ENCODE peak calls at places on chromosomes 3 and 15, in nine cellular contexts. One of them, this sample, is unnamed.

GRCh38 chr3:177197934-177198484 is 727 bp upstream of the TBL1XR1 start:
- DNase-seq in right lobe of liver: no peak
- DNase-seq in neuronal stem cell: no peak
- DNase-seq in mesenchymal stem cell: peak; percentile 28
- DNase-seq in ovary: no peak
- DNase-seq in cardiac muscle cell: no peak
- DNase-seq in right atrium auricular region: no peak
- DNase-seq in HCT116: no peak
- DNase-seq in CD4-positive, alpha-beta memory T cell: no peak
- DNase-seq in this sample: no peak

GRCh38 chr3:43497405-43497804 is 124.4 kb downstream of the ANO10 start:
- DNase-seq in right lobe of liver: no peak
- DNase-seq in neuronal stem cell: no peak
- DNase-seq in mesenchymal stem cell: no peak
- DNase-seq in ovary: no peak
- DNase-seq in cardiac muscle cell: no peak
- DNase-seq in right atrium auricular region: no peak
- DNase-seq in HCT116: no peak
- DNase-seq in CD4-positive, alpha-beta memory T cell: no peak
- DNase-seq in this sample: no peak

GRCh38 chr3:9078561-9079240 is 115.4 kb upstream of the RAD18 start:
- DNase-seq in right lobe of liver: no peak
- DNase-seq in neuronal stem cell: no peak
- DNase-seq in mesenchymal stem cell: no peak
- DNase-seq in ovary: no peak
- DNase-seq in cardiac muscle cell: no peak
- DNase-seq in right atrium auricular region: no peak
- DNase-seq in HCT116: peak; percentile 3
- DNase-seq in CD4-positive, alpha-beta memory T cell: no peak
- DNase-seq in this sample: no peak

GRCh38 chr15:88803241-88803919 is at the start of gene ACAN:
- DNase-seq in right lobe of liver: no peak
- DNase-seq in neuronal stem cell: peak; percentile 57
- DNase-seq in mesenchymal stem cell: no peak
- DNase-seq in ovary: no peak
- DNase-seq in cardiac muscle cell: no peak
- DNase-seq in right atrium auricular region: no peak
- DNase-seq in HCT116: no peak
- DNase-seq in CD4-positive, alpha-beta memory T cell: no peak
- DNase-seq in this sample: no peak

GRCh38 chr15:57373882-57374276 is 2.4 kb upstream of the CGNL1 start:
- DNase-seq in right lobe of liver: no peak
- DNase-seq in neuronal stem cell: no peak
- DNase-seq in mesenchymal stem cell: no peak
- DNase-seq in ovary: no peak
- DNase-seq in cardiac muscle cell: no peak
- DNase-seq in right atrium auricular region: no peak
- DNase-seq in HCT116: no peak
- DNase-seq in CD4-positive, alpha-beta memory T cell: no peak
- DNase-seq in this sample: no peak

GRCh38 chr15:58392141-58392540 is 39.6 kb upstream of the LIPC start:
- DNase-seq in right lobe of liver: no peak
- DNase-seq in neuronal stem cell: no peak
- DNase-seq in mesenchymal stem cell: no peak
- DNase-seq in ovary: no peak
- DNase-seq in cardiac muscle cell: no peak
- DNase-seq in right atrium auricular region: no peak
- DNase-seq in HCT116: no peak
- DNase-seq in CD4-positive, alpha-beta memory T cell: no peak
- DNase-seq in this sample: no peak

GRCh38 chr3:147414369-147415135 is 5.4 kb downstream of the ZIC1 start:
- DNase-seq in right lobe of liver: no peak
- DNase-seq in neuronal stem cell: no peak
- DNase-seq in mesenchymal stem cell: no peak
- DNase-seq in ovary: no peak
- DNase-seq in cardiac muscle cell: no peak
- DNase-seq in right atrium auricular region: no peak
- DNase-seq in HCT116: no peak
- DNase-seq in CD4-positive, alpha-beta memory T cell: no peak
- DNase-seq in this sample: no peak

GRCh38 chr3:158200973-158201372 is 91.1 kb downstream of the RSRC1 start:
- DNase-seq in right lobe of liver: no peak
- DNase-seq in neuronal stem cell: no peak
- DNase-seq in mesenchymal stem cell: peak; percentile 3
- DNase-seq in ovary: no peak
- DNase-seq in cardiac muscle cell: no peak
- DNase-seq in right atrium auricular region: no peak
- DNase-seq in HCT116: no peak
- DNase-seq in CD4-positive, alpha-beta memory T cell: no peak
- DNase-seq in this sample: no peak

GRCh38 chr15:32029862-32030781 is at the start of gene CHRNA7:
- DNase-seq in right lobe of liver: peak; percentile 65
- DNase-seq in neuronal stem cell: peak; percentile 71
- DNase-seq in mesenchymal stem cell: peak; percentile 19
- DNase-seq in ovary: peak; percentile 77
- DNase-seq in cardiac muscle cell: peak; percentile 43
- DNase-seq in right atrium auricular region: peak; percentile 60
- DNase-seq in HCT116: peak; percentile 33
- DNase-seq in CD4-positive, alpha-beta memory T cell: no peak
- DNase-seq in this sample: peak; percentile 46

GRCh38 chr15:68812069-68812468 is 8.6 kb downstream of the ANP32A start:
- DNase-seq in right lobe of liver: no peak
- DNase-seq in neuronal stem cell: no peak
- DNase-seq in mesenchymal stem cell: no peak
- DNase-seq in ovary: no peak
- DNase-seq in cardiac muscle cell: no peak
- DNase-seq in right atrium auricular region: peak; percentile 43
- DNase-seq in HCT116: no peak
- DNase-seq in CD4-positive, alpha-beta memory T cell: no peak
- DNase-seq in this sample: no peak

GRCh38 chr3:172280406-172281051 is 167.7 kb downstream of the GHSR start:
- DNase-seq in right lobe of liver: no peak
- DNase-seq in neuronal stem cell: no peak
- DNase-seq in mesenchymal stem cell: peak; percentile 86
- DNase-seq in ovary: no peak
- DNase-seq in cardiac muscle cell: peak; percentile 79
- DNase-seq in right atrium auricular region: no peak
- DNase-seq in HCT116: no peak
- DNase-seq in CD4-positive, alpha-beta memory T cell: no peak
- DNase-seq in this sample: no peak

GRCh38 chr3:124053871-124054270 is 61.9 kb upstream of the ROPN1 start:
- DNase-seq in right lobe of liver: no peak
- DNase-seq in neuronal stem cell: no peak
- DNase-seq in mesenchymal stem cell: no peak
- DNase-seq in ovary: no peak
- DNase-seq in cardiac muscle cell: no peak
- DNase-seq in right atrium auricular region: no peak
- DNase-seq in HCT116: no peak
- DNase-seq in CD4-positive, alpha-beta memory T cell: no peak
- DNase-seq in this sample: no peak

GRCh38 chr15:74838746-74839525 is 4.0 kb downstream of the ULK3 start:
- DNase-seq in right lobe of liver: no peak
- DNase-seq in neuronal stem cell: no peak
- DNase-seq in mesenchymal stem cell: no peak
- DNase-seq in ovary: no peak
- DNase-seq in cardiac muscle cell: no peak
- DNase-seq in right atrium auricular region: no peak
- DNase-seq in HCT116: no peak
- DNase-seq in CD4-positive, alpha-beta memory T cell: no peak
- DNase-seq in this sample: no peak

DNA sequence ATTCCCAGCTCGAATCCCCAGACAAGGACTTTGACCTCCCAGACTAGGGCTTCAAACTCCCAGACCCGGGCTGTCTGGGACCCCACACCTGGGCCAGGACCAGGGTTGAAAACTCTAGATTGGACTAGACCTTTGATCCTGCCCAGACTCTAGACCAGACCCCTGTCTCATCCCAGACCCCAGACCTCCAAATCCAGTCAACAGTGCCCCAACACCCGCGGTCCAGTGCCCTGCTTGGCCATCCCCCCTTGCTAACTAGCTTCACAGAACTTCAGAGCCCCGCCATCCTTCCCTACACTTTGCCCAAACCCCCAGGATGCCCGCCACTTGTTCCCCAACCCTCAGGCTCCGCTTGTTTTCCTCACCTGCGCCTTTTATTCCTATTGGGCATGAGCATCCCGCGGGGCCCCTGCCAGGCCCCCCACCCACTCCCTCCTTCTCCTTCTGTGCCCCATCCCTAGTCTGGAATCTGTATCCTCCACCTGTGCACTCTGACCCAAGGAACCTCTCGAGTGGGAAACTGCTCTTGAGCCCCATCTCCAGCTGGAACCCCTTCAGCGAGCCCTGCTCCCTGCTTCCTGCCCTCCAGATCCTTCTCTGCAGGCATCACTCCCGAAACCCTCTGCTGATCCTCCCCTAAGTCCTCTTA is 604 bp downstream of the GNAI2 start:
- DNase-seq in right lobe of liver: no peak
- DNase-seq in neuronal stem cell: no peak
- DNase-seq in mesenchymal stem cell: no peak
- DNase-seq in ovary: no peak
- DNase-seq in cardiac muscle cell: no peak
- DNase-seq in right atrium auricular region: no peak
- DNase-seq in HCT116: no peak
- DNase-seq in CD4-positive, alpha-beta memory T cell: no peak
- DNase-seq in this sample: peak; percentile 40
- H3K4me1 ChIP-seq in right lobe of liver: peaks cover 35% of the 10 kb centered on the region
- H3K4me1 ChIP-seq in neuronal stem cell: peaks cover 44% of the 10 kb centered on the region
- H3K4me1 ChIP-seq in mesenchymal stem cell: peaks cover 34% of the 10 kb centered on the region
- H3K4me1 ChIP-seq in ovary: peaks cover 12% of the 10 kb centered on the region
- H3K4me1 ChIP-seq in cardiac muscle cell: peaks cover 30% of the 10 kb centered on the region
- H3K4me1 ChIP-seq in right atrium auricular region: no peaks in the 10 kb centered on the region
- H3K4me1 ChIP-seq in HCT116: peaks cover 43% of the 10 kb centered on the region
- H3K4me1 ChIP-seq in CD4-positive, alpha-beta memory T cell: peaks cover 47% of the 10 kb centered on the region
- H3K4me1 ChIP-seq in this sample: peaks cover 40% of the 10 kb centered on the region

GRCh38 chr3:52141751-52142150 is 12.5 kb downstream of the POC1A start:
- DNase-seq in right lobe of liver: no peak
- DNase-seq in neuronal stem cell: no peak
- DNase-seq in mesenchymal stem cell: no peak
- DNase-seq in ovary: no peak
- DNase-seq in cardiac muscle cell: no peak
- DNase-seq in right atrium auricular region: no peak
- DNase-seq in HCT116: no peak
- DNase-seq in CD4-positive, alpha-beta memory T cell: no peak
- DNase-seq in this sample: no peak

GRCh38 chr3:52143156-52143555 is 11.1 kb downstream of the POC1A start:
- DNase-seq in right lobe of liver: no peak
- DNase-seq in neuronal stem cell: no peak
- DNase-seq in mesenchymal stem cell: no peak
- DNase-seq in ovary: no peak
- DNase-seq in cardiac muscle cell: no peak
- DNase-seq in right atrium auricular region: no peak
- DNase-seq in HCT116: no peak
- DNase-seq in CD4-positive, alpha-beta memory T cell: no peak
- DNase-seq in this sample: no peak

GRCh38 chr3:52143616-52144015 is 10.6 kb downstream of the POC1A start:
- DNase-seq in right lobe of liver: no peak
- DNase-seq in neuronal stem cell: no peak
- DNase-seq in mesenchymal stem cell: no peak
- DNase-seq in ovary: no peak
- DNase-seq in cardiac muscle cell: no peak
- DNase-seq in right atrium auricular region: no peak
- DNase-seq in HCT116: no peak
- DNase-seq in CD4-positive, alpha-beta memory T cell: no peak
- DNase-seq in this sample: no peak

GRCh38 chr3:52140000-52140399 is 14.2 kb downstream of the POC1A start:
- DNase-seq in right lobe of liver: no peak
- DNase-seq in neuronal stem cell: no peak
- DNase-seq in mesenchymal stem cell: no peak
- DNase-seq in ovary: no peak
- DNase-seq in cardiac muscle cell: no peak
- DNase-seq in right atrium auricular region: no peak
- DNase-seq in HCT116: no peak
- DNase-seq in CD4-positive, alpha-beta memory T cell: no peak
- DNase-seq in this sample: no peak

GRCh38 chr3:52140792-52141191 is 13.4 kb downstream of the POC1A start:
- DNase-seq in right lobe of liver: no peak
- DNase-seq in neuronal stem cell: no peak
- DNase-seq in mesenchymal stem cell: no peak
- DNase-seq in ovary: no peak
- DNase-seq in cardiac muscle cell: no peak
- DNase-seq in right atrium auricular region: no peak
- DNase-seq in HCT116: no peak
- DNase-seq in CD4-positive, alpha-beta memory T cell: no peak
- DNase-seq in this sample: no peak
- H3K36me3 ChIP-seq in right lobe of liver: no peaks in the 10 kb centered on the region
- H3K36me3 ChIP-seq in neuronal stem cell: peaks cover 42% of the 10 kb centered on the region
- H3K36me3 ChIP-seq in mesenchymal stem cell: peaks cover 7% of the 10 kb centered on the region
- H3K36me3 ChIP-seq in ovary: no peaks in the 10 kb centered on the region
- H3K36me3 ChIP-seq in cardiac muscle cell: no peaks in the 10 kb centered on the region
- H3K36me3 ChIP-seq in right atrium auricular region: no peaks in the 10 kb centered on the region
- H3K36me3 ChIP-seq in HCT116: peaks cover 18% of the 10 kb centered on the region
- H3K36me3 ChIP-seq in CD4-positive, alpha-beta memory T cell: no peaks in the 10 kb centered on the region
- H3K36me3 ChIP-seq in this sample: no peaks in the 10 kb centered on the region

DNA sequence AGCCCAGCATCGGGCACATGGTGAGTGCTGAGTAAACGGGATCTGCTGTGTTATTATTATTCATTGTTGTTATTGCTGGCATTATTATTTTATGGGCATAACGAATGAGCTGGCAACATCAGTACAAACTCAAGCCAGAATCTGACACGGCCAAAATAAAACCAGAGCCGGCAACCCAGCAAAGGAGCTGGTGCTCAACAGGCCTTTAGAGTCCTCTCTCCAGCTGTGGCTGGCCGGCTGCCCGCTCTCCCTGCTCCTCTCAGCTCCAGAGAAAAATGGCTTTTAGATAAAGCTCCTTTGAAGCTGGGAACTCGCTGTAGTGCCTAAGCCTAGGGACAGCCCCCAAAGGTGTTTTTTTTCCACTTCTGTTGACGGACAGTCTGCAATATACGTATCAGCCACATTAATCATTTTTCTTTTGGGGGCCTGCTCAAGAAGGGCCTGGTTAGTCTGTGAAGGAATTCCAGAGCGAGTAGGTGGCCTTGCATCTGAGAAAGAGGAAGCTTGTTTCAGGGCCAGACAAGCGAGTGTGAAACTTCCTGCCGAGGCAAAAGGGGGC is 193.9 kb upstream of the UBE2E1 start:
- DNase-seq in right lobe of liver: no peak
- DNase-seq in neuronal stem cell: no peak
- DNase-seq in mesenchymal stem cell: peak; percentile 30
- DNase-seq in ovary: peak; percentile 86
- DNase-seq in cardiac muscle cell: peak; percentile 74
- DNase-seq in right atrium auricular region: no peak
- DNase-seq in HCT116: no peak
- DNase-seq in CD4-positive, alpha-beta memory T cell: no peak
- DNase-seq in this sample: peak; percentile 74
- H3K27ac ChIP-seq in right lobe of liver: no peak overlapping the region
- H3K27ac ChIP-seq in neuronal stem cell: no peak overlapping the region
- H3K27ac ChIP-seq in mesenchymal stem cell: no peak overlapping the region
- H3K27ac ChIP-seq in ovary: no peak overlapping the region
- H3K27ac ChIP-seq in cardiac muscle cell: peak overlapping the region; percentile 0
- H3K27ac ChIP-seq in right atrium auricular region: peak overlapping the region; percentile 71
- H3K27ac ChIP-seq in HCT116: no peak overlapping the region
- H3K27ac ChIP-seq in CD4-positive, alpha-beta memory T cell: no peak overlapping the region
- H3K27ac ChIP-seq in this sample: no peak overlapping the region

DNA sequence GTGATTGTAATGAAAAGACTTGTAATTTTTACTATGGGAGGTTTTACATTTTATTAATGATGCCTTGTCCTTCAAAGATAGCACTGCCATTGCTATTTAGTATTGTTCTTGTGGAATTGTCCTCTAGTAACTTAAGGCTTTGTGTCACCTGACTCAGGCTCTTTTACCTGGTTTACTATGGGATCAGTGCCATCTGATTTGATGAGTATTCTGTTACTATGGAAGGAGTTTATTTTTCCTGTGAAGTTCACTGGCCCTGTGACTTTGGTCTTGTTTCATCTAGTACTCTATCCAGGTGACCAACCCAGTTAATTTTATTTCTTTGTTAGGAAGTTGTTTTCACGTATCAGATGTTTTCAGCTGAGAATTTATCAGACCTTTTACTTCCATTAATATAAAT is 9.0 kb downstream of the MORF4L1 start:
- DNase-seq in right lobe of liver: no peak
- DNase-seq in neuronal stem cell: no peak
- DNase-seq in mesenchymal stem cell: no peak
- DNase-seq in ovary: no peak
- DNase-seq in cardiac muscle cell: no peak
- DNase-seq in right atrium auricular region: no peak
- DNase-seq in HCT116: no peak
- DNase-seq in CD4-positive, alpha-beta memory T cell: no peak
- DNase-seq in this sample: no peak
- H3K4me1 ChIP-seq in right lobe of liver: peaks cover 57% of the 10 kb centered on the region
- H3K4me1 ChIP-seq in neuronal stem cell: peaks cover 10% of the 10 kb centered on the region
- H3K4me1 ChIP-seq in mesenchymal stem cell: peaks cover 8% of the 10 kb centered on the region
- H3K4me1 ChIP-seq in ovary: peaks cover 12% of the 10 kb centered on the region
- H3K4me1 ChIP-seq in cardiac muscle cell: peaks cover 26% of the 10 kb centered on the region
- H3K4me1 ChIP-seq in right atrium auricular region: no peaks in the 10 kb centered on the region
- H3K4me1 ChIP-seq in HCT116: peaks cover 16% of the 10 kb centered on the region
- H3K4me1 ChIP-seq in CD4-positive, alpha-beta memory T cell: peaks cover 79% of the 10 kb centered on the region
- H3K4me1 ChIP-seq in this sample: peaks cover 37% of the 10 kb centered on the region

This sample was measured in adrenal gland.